ENCODE peak calls at places on chromosomes 12 and 14, in seven cellular contexts. G, P, R, W, U, K and I are unnamed samples.

GRCh38 chr12:27840229-27840999 is 60.4 kb upstream of the MANSC4 start:
- DNase-seq in G (no peak), P (no peak), R (no peak), W (no peak), U (no peak), K (no peak), I (peak)

GRCh38 chr14:50835280-50835679 is 4.3 kb upstream of the NIN start:
- DNase-seq in G (no peak), P (no peak), R (no peak), W (no peak), U (no peak), K (no peak), I (no peak)

GRCh38 chr14:82270286-82270685 is 736.6 kb upstream of the SEL1L start:
- DNase-seq in G (no peak), P (no peak), R (no peak), W (no peak), U (no peak), K (no peak), I (no peak)

GRCh38 chr12:68118096-68118755 is 41.3 kb downstream of the IFNG start:
- DNase-seq in G (no peak), P (no peak), R (no peak), W (no peak), U (no peak), K (peak), I (no peak)

GRCh38 chr12:104049278-104050257 is at the start of gene GLT8D2:
- DNase-seq in G (peak), P (no peak), R (peak), W (no peak), U (peak), K (no peak), I (peak)

GRCh38 chr12:10215451-10215850 is 2.8 kb downstream of the GABARAPL1 start:
- DNase-seq in G (no peak), P (no peak), R (no peak), W (no peak), U (no peak), K (no peak), I (no peak)

GRCh38 chr12:131553409-131553808 is 157.5 kb upstream of the SFSWAP start:
- DNase-seq in G (no peak), P (no peak), R (no peak), W (no peak), U (no peak), K (no peak), I (no peak)

GRCh38 chr12:94699796-94700195 is 49.4 kb upstream of the TMCC3 start:
- DNase-seq in G (no peak), P (no peak), R (no peak), W (no peak), U (no peak), K (no peak), I (no peak)

GRCh38 chr14:77409131-77409533 is 14.2 kb downstream of the NOXRED1 start:
- DNase-seq in G (no peak), P (no peak), R (no peak), W (no peak), U (no peak), K (peak), I (no peak)

GRCh38 chr14:103597623-103598372 is 31.2 kb upstream of the KLC1 start:
- DNase-seq in G (peak), P (peak), R (peak), W (no peak), U (no peak), K (no peak), I (no peak)